ENCODE peak calls at places on chromosomes 7 and 10, in nine cellular contexts. E is choroid plexus epithelial cell, U is AG10803, I is A549, L is GM10248, Q is astrocyte of the spinal cord, A is lung, D is fibroblast of lung, S is endothelial cell. C is an unnamed sample.

GRCh38 chr10:104330168-104331117 is 7.8 kb downstream of the ITPRIP start:
- DNase-seq in E (peak; percentile 94), U (peak; percentile 92), I (peak; percentile 76), L (no peak), Q (peak; percentile 83), A (no peak), D (peak; percentile 98), S (no peak), C (no peak)

GRCh38 chr10:114974625-114975421 is 36.8 kb downstream of the TRUB1 start:
- DNase-seq in E (no peak), U (no peak), I (no peak), L (no peak), Q (no peak), A (no peak), D (no peak), S (no peak), C (no peak)

GRCh38 chr7:130309986-130310385 is 17.0 kb downstream of the CPA4 start:
- DNase-seq in E (no peak), U (no peak), I (no peak), L (peak; percentile 44), Q (no peak), A (no peak), D (no peak), S (no peak), C (no peak)

GRCh38 chr7:32104766-32105165 is 34.6 kb upstream of the PDE1C start:
- DNase-seq in E (no peak), U (no peak), I (no peak), L (no peak), Q (no peak), A (no peak), D (no peak), S (no peak), C (no peak)

GRCh38 chr7:29454464-29454863 is 109.2 kb upstream of the PRR15 start:
- DNase-seq in E (no peak), U (no peak), I (no peak), L (no peak), Q (no peak), A (no peak), D (no peak), S (no peak), C (no peak)

GRCh38 chr10:49827297-49827696 is 65.2 kb upstream of the OGDHL start:
- DNase-seq in E (no peak), U (no peak), I (no peak), L (no peak), Q (no peak), A (no peak), D (no peak), S (no peak), C (no peak)

GRCh38 chr10:89478739-89479116 is 56.7 kb downstream of the SLC16A12 start:
- DNase-seq in E (peak; percentile 71), U (peak; percentile 36), I (no peak), L (no peak), Q (peak; percentile 83), A (no peak), D (peak; percentile 64), S (no peak), C (no peak)

GRCh38 chr7:157228864-157229422 is 90.2 kb downstream of the UBE3C start:
- DNase-seq in E (peak; percentile 63), U (peak; percentile 30), I (peak; percentile 53), L (no peak), Q (no peak), A (no peak), D (peak; percentile 40), S (peak; percentile 40), C (peak; percentile 29)

GRCh38 chr7:4962872-4963775 is 4.1 kb upstream of the MMD2 start:
- DNase-seq in E (no peak), U (no peak), I (no peak), L (no peak), Q (no peak), A (no peak), D (no peak), S (no peak), C (no peak)

GRCh38 chr10:34677591-34677990 is 137.5 kb downstream of the PARD3 start:
- DNase-seq in E (no peak), U (no peak), I (no peak), L (no peak), Q (no peak), A (no peak), D (no peak), S (no peak), C (no peak)

GRCh38 chr7:90961037-90961725 is 303.1 kb upstream of the FZD1 start:
- DNase-seq in E (no peak), U (no peak), I (no peak), L (no peak), Q (no peak), A (no peak), D (no peak), S (no peak), C (no peak)

GRCh38 chr10:19815478-19816419 is 483 bp upstream of the PLXDC2 start:
- DNase-seq in E (peak; percentile 80), U (no peak), I (peak; percentile 13), L (no peak), Q (peak; percentile 74), A (peak; percentile 69), D (peak; percentile 85), S (peak; percentile 75), C (no peak)

GRCh38 chr10:14923972-14924371 is 29.9 kb downstream of the DCLRE1C start:
- DNase-seq in E (no peak), U (no peak), I (peak; percentile 17), L (no peak), Q (no peak), A (no peak), D (no peak), S (no peak), C (no peak)

GRCh38 chr7:83060218-83060617 is 102.5 kb downstream of the PCLO start:
- DNase-seq in E (peak; percentile 14), U (no peak), I (no peak), L (no peak), Q (no peak), A (no peak), D (no peak), S (no peak), C (no peak)

GRCh38 chr10:63003816-63004453 is 129.2 kb upstream of the NRBF2 start:
- DNase-seq in E (peak; percentile 22), U (no peak), I (no peak), L (peak; percentile 20), Q (no peak), A (no peak), D (no peak), S (no peak), C (no peak)

GRCh38 chr10:97538839-97539238 is 33.7 kb upstream of the ANKRD2 start:
- DNase-seq in E (no peak), U (no peak), I (no peak), L (no peak), Q (no peak), A (no peak), D (no peak), S (no peak), C (no peak)

GRCh38 chr10:97542169-97543024 is 30.2 kb upstream of the ANKRD2 start:
- DNase-seq in E (peak; percentile 89), U (peak; percentile 87), I (peak; percentile 75), L (no peak), Q (peak; percentile 97), A (peak; percentile 57), D (peak; percentile 94), S (no peak), C (peak; percentile 75)

GRCh38 chr10:97543025-97543546 is 29.5 kb upstream of the ANKRD2 start:
- DNase-seq in E (peak; percentile 96), U (peak; percentile 99), I (peak; percentile 76), L (no peak), Q (peak; percentile 97), A (peak; percentile 74), D (peak; percentile 91), S (peak; percentile 64), C (peak; percentile 80)

GRCh38 chr10:97539523-97540200 is 32.9 kb upstream of the ANKRD2 start:
- DNase-seq in E (peak; percentile 93), U (peak; percentile 92), I (no peak), L (no peak), Q (peak; percentile 77), A (no peak), D (peak; percentile 92), S (peak; percentile 31), C (no peak)

GRCh38 chr10:97540669-97541500 is 31.7 kb upstream of the ANKRD2 start:
- DNase-seq in E (no peak), U (no peak), I (no peak), L (no peak), Q (no peak), A (no peak), D (no peak), S (no peak), C (no peak)
- TF ChIP-seq CTCF in E (peak; percentile 13), U (peak; percentile 2), I (no peak), L (no peak), Q (no peak), A (no peak), D (no peak), S (no peak), C (no peak)

DNA sequence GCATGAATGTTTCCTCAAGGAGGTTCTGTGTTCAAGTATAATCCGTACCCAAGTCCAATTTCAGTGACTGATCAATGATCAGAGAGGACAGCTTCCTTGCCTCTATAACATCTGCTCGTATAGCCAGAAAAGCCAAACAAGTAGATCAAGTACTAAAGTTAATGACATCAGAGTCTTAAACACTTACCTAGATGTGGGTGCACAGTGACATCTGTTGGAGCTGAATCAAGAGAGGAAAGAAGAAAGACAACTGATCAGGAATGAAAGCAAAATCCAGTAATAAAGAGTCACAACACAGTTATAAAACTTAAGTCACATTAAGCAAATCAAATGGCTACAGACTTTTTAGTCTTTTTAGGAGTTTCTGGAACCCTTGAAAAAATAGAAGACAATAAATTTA is 236.5 kb downstream of the RELN start:
- DNase-seq in E (peak; percentile 54), U (peak; percentile 2), I (no peak), L (no peak), Q (no peak), A (no peak), D (peak; percentile 4), S (no peak), C (peak; percentile 17)
- TF ChIP-seq CTCF in E (peak; percentile 37), U (no peak), I (peak; percentile 5), L (no peak), Q (peak; percentile 20), A (no peak), D (no peak), S (no peak), C (no peak)

DNA sequence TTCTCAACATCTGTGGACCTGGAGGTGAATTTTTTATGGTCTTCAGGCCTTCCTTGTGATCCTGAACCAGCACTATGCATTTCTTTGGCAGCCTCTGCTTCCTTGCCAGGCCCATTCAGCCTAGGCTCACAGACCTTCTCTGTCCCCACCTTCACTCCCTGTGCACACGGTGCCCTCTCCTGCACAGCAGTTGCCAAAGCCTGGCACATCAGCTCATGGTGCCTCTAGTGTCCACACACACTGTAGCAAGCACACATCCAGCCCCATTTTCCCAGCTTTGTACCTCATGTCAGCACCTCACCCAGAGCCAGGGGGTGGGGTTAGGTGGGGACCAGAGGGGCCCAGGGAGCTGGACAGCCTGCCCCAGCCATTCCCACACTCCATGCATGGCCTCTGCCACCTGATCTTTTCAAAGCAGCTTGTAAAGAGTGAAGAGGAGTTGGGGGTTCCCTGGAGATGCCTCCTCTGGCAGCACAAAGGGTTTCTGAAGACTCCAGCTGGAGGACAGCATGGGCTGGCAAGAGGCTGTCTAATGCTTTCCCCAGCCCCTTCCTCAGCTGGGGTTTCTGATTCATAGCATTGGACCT is 57.9 kb upstream of the TMEM72 start:
- DNase-seq in E (peak; percentile 65), U (peak; percentile 65), I (no peak), L (no peak), Q (peak; percentile 30), A (no peak), D (peak; percentile 58), S (no peak), C (peak; percentile 17)
- TF ChIP-seq CTCF in E (peak; percentile 66), U (peak; percentile 73), I (no peak), L (no peak), Q (peak; percentile 59), A (no peak), D (peak; percentile 65), S (no peak), C (no peak)

GRCh38 chr7:136874393-136875032 is 6.1 kb downstream of the CHRM2 start:
- DNase-seq in E (peak; percentile 51), U (peak; percentile 18), I (peak; percentile 21), L (no peak), Q (peak; percentile 36), A (no peak), D (peak; percentile 53), S (no peak), C (no peak)
- TF ChIP-seq CTCF in E (peak; percentile 70), U (peak; percentile 51), I (peak; percentile 23), L (peak; percentile 24), Q (peak; percentile 59), A (no peak), D (peak; percentile 62), S (peak; percentile 74), C (no peak)